ENCODE peak calls at places on chromosomes 7 and 10, in ten cellular contexts. T, L, K, A, O, W, M, C, N and R are unnamed samples.

GRCh38 chr7:129923709-129924108 is 29.1 kb downstream of the UBE2H start:
- DNase-seq in N (peak), A (no peak), K (peak), W (peak), T (peak), O (peak), M (no peak), C (no peak), L (peak), R (peak)

GRCh38 chr10:78820007-78820362 is 248.8 kb upstream of the ZMIZ1 start:
- DNase-seq in T (no peak), C (peak), L (no peak), O (no peak), M (no peak), N (no peak), K (no peak), A (no peak), W (no peak), R (no peak)

GRCh38 chr7:101068401-101068800 is 16.9 kb upstream of the TRIM56 start:
- DNase-seq in T (no peak), W (no peak), L (no peak), M (no peak), A (no peak), O (no peak), K (no peak), N (no peak), C (no peak), R (no peak)

GRCh38 chr10:69729326-69730048 is 72.2 kb upstream of the COL13A1 start:
- DNase-seq in N (no peak), T (no peak), M (no peak), A (no peak), C (no peak), L (no peak), O (no peak), K (no peak), W (no peak), R (no peak)

GRCh38 chr10:102633282-102633681 is 11.0 kb upstream of the TRIM8 start:
- DNase-seq in W (peak), T (peak), C (no peak), A (no peak), M (no peak), O (peak), K (no peak), L (peak), N (peak), R (peak)

GRCh38 chr7:12716134-12716667 is 28.8 kb downstream of the ARL4A start:
- DNase-seq in T (peak), L (peak), A (no peak), M (no peak), N (no peak), O (no peak), K (no peak), C (no peak), W (no peak), R (no peak)

GRCh38 chr7:28169166-28169713 is 11.4 kb downstream of the JAZF1 start:
- DNase-seq in O (peak), L (no peak), T (no peak), W (no peak), M (no peak), C (no peak), A (no peak), K (no peak), N (peak), R (no peak)

GRCh38 chr10:113915540-113915939 is 61.1 kb downstream of the NHLRC2 start:
- DNase-seq in C (no peak), A (no peak), L (no peak), M (no peak), K (no peak), W (no peak), N (no peak), O (no peak), T (no peak), R (no peak)

GRCh38 chr7:94584113-94584512 is 71.8 kb downstream of the SGCE start:
- DNase-seq in W (no peak), O (peak), K (no peak), C (no peak), N (peak), A (no peak), T (peak), L (peak), M (peak), R (peak)

GRCh38 chr7:100166317-100166940 is 2.0 kb downstream of the GAL3ST4 start:
- DNase-seq in W (no peak), N (no peak), T (no peak), O (no peak), K (no peak), C (no peak), A (no peak), M (no peak), L (no peak), R (no peak)

GRCh38 chr10:66058594-66058993 is 867.2 kb upstream of the LRRTM3 start:
- DNase-seq in O (no peak), C (no peak), A (no peak), M (no peak), T (no peak), L (no peak), W (no peak), K (no peak), N (no peak), R (no peak)

GRCh38 chr10:110459600-110459999 is 38.1 kb upstream of the DUSP5 start:
- DNase-seq in M (no peak), L (no peak), N (no peak), W (no peak), K (no peak), T (no peak), O (no peak), A (no peak), C (no peak), R (no peak)

GRCh38 chr10:78543026-78543748 is 509.5 kb downstream of the RPS24 start:
- DNase-seq in N (no peak), A (no peak), W (no peak), T (no peak), L (no peak), M (no peak), C (no peak), K (no peak), O (no peak), R (no peak)

GRCh38 chr10:27745719-27746363 is at the start of gene MKX:
- DNase-seq in M (no peak), K (peak), C (no peak), L (no peak), T (no peak), O (peak), A (no peak), N (peak), W (peak), R (peak)

GRCh38 chr10:17586741-17587720 is 30.1 kb downstream of the HACD1 start:
- DNase-seq in W (peak), N (peak), K (peak), L (peak), C (no peak), M (no peak), T (peak), A (no peak), O (peak), R (peak)

GRCh38 chr10:17657116-17657500 is 13.2 kb downstream of the STAM start:
- DNase-seq in N (no peak), A (no peak), T (no peak), W (no peak), L (no peak), O (no peak), C (no peak), M (no peak), K (no peak), R (no peak)

GRCh38 chr7:129376778-129377700 is 57.2 kb upstream of the STRIP2 start:
- DNase-seq in N (peak), A (no peak), T (peak), C (no peak), K (peak), O (peak), M (no peak), L (peak), W (no peak), R (peak)

GRCh38 chr10:115903845-115904244 is 369.2 kb downstream of the GFRA1 start:
- DNase-seq in A (no peak), N (no peak), L (no peak), K (no peak), T (no peak), O (no peak), C (no peak), M (no peak), W (no peak), R (no peak)

GRCh38 chr10:11713186-11713743 is 28.9 kb upstream of the ECHDC3 start:
- DNase-seq in W (peak), O (peak), M (no peak), T (peak), C (no peak), A (no peak), L (peak), N (no peak), K (peak), R (peak)

GRCh38 chr10:99784731-99785441 is 2.4 kb downstream of the ABCC2 start:
- DNase-seq in M (no peak), L (no peak), O (peak), A (no peak), K (no peak), W (peak), N (no peak), C (no peak), T (no peak), R (no peak)

GRCh38 chr10:93541402-93542357 is 24.8 kb upstream of the FFAR4 start:
- DNase-seq in M (no peak), T (peak), L (peak), W (peak), C (no peak), A (no peak), N (peak), O (peak), K (no peak), R (peak)

GRCh38 chr10:93844979-93845626 is 48.7 kb upstream of the SLC35G1 start:
- DNase-seq in W (no peak), M (no peak), A (no peak), C (no peak), O (no peak), T (no peak), K (no peak), L (no peak), N (no peak), R (no peak)

GRCh38 chr7:79124331-79124730 is 329.1 kb downstream of the MAGI2 start:
- DNase-seq in A (no peak), K (no peak), L (no peak), W (no peak), N (no peak), O (no peak), M (no peak), T (no peak), C (no peak), R (no peak)

GRCh38 chr10:20327954-20328353 is 511.7 kb downstream of the PLXDC2 start:
- DNase-seq in N (no peak), O (no peak), W (no peak), A (no peak), C (no peak), K (no peak), L (no peak), M (no peak), T (no peak), R (no peak)

GRCh38 chr7:147509052-147509480 is 1081.5 kb upstream of the C7orf33 start:
- DNase-seq in M (no peak), A (no peak), O (peak), W (peak), C (no peak), L (peak), N (peak), K (peak), T (peak), R (peak)

GRCh38 chr10:127027786-127028185 is 122.6 kb downstream of the DOCK1 start:
- DNase-seq in N (no peak), O (no peak), K (no peak), A (no peak), W (no peak), L (no peak), M (no peak), C (no peak), T (no peak), R (no peak)

GRCh38 chr7:16961650-16962049 is 79.9 kb upstream of the AGR3 start:
- DNase-seq in L (peak), K (no peak), C (no peak), M (no peak), W (no peak), A (no peak), N (peak), O (peak), T (no peak), R (no peak)

GRCh38 chr7:26293569-26294308 is 2.1 kb downstream of the SNX10 start:
- DNase-seq in L (no peak), A (no peak), K (no peak), O (no peak), C (no peak), T (no peak), M (no peak), N (no peak), W (no peak), R (no peak)

GRCh38 chr7:26295015-26295414 is 3.4 kb downstream of the SNX10 start:
- DNase-seq in N (no peak), L (no peak), A (no peak), M (no peak), K (no peak), T (no peak), C (no peak), O (no peak), W (no peak), R (no peak)

GRCh38 chr7:26292768-26293560 is 1.3 kb downstream of the SNX10 start:
- DNase-seq in A (peak), O (no peak), T (no peak), K (no peak), W (no peak), M (no peak), N (no peak), L (no peak), C (peak), R (no peak)

GRCh38 chr7:26291251-26291650 is 411 bp upstream of the SNX10 start:
- DNase-seq in K (no peak), T (no peak), O (no peak), M (no peak), L (no peak), A (no peak), W (no peak), C (no peak), N (no peak), R (no peak)

DNA sequence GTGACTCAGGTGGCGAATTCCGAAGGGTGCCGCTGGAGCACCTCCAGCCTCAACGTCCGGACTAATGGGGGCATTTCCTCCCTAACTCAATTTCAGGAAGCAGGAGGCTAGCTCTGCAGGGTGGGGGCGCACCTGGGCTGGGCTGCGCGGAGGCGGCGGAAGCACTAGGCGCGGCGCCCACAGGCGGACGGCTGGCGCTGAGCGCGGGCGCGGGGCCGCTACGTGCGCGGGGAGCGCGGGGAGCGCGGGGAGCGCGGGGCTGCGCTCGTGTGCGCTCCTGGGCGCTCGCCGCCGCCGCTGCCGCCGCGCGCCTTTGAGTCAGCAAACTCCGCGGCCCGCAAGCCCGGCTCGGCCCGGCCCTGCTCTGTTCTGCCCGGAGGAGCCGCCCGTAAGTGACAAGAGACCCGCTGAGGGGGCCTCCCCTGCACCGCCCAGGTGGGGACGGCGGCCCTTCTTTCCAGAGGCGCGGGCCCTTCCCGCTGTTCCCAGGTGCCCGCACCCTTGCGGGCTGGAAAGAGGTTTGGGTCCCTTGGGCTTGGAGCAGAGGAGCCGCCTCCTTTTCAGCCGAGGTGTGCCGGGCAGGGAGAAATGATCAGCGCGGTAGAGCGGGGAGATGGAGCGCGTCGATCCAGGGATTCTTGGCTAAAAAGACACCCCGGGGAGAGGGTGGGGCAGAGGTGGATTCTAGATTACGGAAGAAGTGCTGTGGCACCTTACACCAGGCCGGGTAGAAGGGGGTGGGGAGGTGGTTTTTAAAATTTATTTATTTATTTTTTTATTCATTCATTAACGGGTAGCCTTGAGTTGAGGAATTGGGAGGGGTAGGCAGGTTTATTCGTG is at the start of gene SNX10:
- DNase-seq in C (peak), T (no peak), N (no peak), K (peak), O (no peak), M (no peak), A (no peak), L (no peak), W (no peak), R (no peak)
- TF ChIP-seq CTCF in C (no peak), T (no peak), N (no peak), K (peak), O (no peak), M (peak), A (peak), L (no peak), W (no peak), R (no peak)

GRCh38 chr7:55022618-55022985 is 3.8 kb downstream of the EGFR start:
- DNase-seq in A (no peak), L (peak), K (no peak), C (no peak), T (no peak), O (no peak), M (no peak), N (no peak), W (no peak), R (no peak)
- H3K4me3 ChIP-seq in A (peak), L (peak), K (peak), C (no peak), T (no peak), O (no peak), M (no peak), N (peak), W (no peak), R (no peak)

GRCh38 chr7:120869700-120870099 is 11.8 kb upstream of the TSPAN12 start:
- DNase-seq in T (no peak), L (no peak), W (no peak), N (no peak), K (no peak), A (no peak), C (no peak), M (no peak), O (no peak), R (no peak)

GRCh38 chr7:120864146-120864920 is 6.4 kb upstream of the TSPAN12 start:
- DNase-seq in W (no peak), A (no peak), K (no peak), M (no peak), C (no peak), T (no peak), O (no peak), L (no peak), N (no peak), R (no peak)

GRCh38 chr7:120862987-120863386 is 5.0 kb upstream of the TSPAN12 start:
- DNase-seq in T (no peak), L (no peak), M (no peak), N (no peak), A (no peak), W (peak), C (no peak), K (no peak), O (no peak), R (no peak)

GRCh38 chr7:120867932-120868331 is 10.0 kb upstream of the TSPAN12 start:
- DNase-seq in L (no peak), O (no peak), N (no peak), W (no peak), C (no peak), A (no peak), K (peak), M (no peak), T (no peak), R (no peak)

DNA sequence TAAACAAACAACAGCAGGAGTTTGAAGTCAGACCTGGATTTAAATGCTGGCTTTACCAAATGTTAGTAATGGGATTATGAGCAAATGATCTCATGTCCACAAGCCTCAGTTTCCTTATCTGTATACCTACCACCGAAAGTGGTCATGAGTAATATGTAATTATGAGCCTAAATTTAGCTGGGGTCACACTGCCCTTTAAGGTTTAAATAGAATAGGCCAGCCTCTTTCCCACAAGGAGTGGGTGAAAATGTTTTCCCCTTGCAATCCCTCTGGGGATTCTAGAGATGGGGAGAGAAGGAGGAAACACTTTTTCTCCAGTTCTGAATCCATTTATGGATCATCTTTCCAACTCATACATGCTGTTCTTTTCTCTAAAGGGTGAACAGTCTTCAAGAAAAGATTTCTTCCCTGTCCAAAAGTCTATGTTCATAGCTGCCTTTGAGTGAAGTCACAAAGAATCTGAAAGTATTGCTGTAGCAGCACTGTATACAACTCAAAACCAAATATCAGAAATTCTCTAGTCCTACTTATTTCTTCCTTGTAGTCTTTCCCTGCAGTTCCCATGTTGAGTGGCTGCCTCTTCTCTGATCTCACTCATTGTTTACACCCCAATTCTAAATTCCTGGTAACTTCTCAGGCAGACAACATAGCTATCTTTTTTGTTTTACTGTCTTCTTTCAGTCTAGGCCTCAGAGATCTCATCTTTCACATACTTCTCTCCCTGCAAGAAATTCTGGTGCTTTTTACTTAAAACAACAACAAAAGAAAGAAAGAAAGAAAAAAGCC is 7.4 kb upstream of the TSPAN12 start:
- DNase-seq in W (no peak), M (no peak), O (no peak), T (no peak), A (no peak), C (no peak), N (no peak), L (no peak), K (no peak), R (no peak)
- TF ChIP-seq CTCF in W (no peak), M (no peak), O (no peak), T (no peak), A (no peak), C (no peak), N (no peak), L (no peak), K (no peak), R (no peak)

DNA sequence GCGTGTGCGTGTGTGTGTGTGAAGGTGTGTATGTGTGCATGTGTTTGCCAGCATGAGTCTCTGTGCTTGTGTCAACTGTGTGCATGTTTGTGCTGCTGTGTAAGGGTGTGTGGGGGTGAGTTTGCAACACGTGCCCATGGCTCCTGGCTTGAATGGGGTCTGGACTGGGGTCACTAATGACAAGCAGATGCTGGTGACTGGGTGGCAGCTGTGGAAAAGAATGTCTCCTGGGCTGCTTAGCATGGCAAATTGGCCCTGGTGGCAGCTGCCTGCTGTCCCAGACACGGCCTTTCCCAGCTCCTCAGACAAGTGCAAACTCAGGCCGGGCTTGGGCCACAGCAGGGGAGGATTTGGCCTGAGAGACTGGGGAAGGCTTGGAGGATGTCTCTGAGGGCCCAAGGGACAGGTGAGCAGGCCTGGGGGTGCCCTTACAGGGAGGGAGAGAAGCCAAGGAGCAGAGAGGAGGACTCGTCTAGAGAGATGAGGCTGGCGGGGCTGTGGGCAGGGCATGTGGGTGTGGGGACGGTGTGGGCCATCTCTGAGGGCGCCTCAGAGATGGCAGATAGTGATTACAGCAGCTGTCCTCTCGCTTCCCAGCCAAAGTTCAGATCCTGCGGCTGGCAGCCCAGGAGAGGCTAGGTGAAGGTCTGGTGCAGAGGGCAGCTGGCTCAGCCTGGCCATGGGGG is 1.5 kb downstream of the AQP1 start:
- DNase-seq in C (no peak), W (no peak), O (no peak), L (no peak), A (no peak), N (peak), K (no peak), M (no peak), T (no peak), R (no peak)
- H3K4me3 ChIP-seq in C (no peak), W (no peak), O (no peak), L (no peak), A (peak), N (peak), K (no peak), M (no peak), T (no peak), R (no peak)

GRCh38 chr7:81527651-81528050 is 242.2 kb downstream of the HGF start:
- DNase-seq in L (no peak), A (no peak), K (no peak), O (no peak), W (no peak), C (no peak), N (no peak), M (no peak), T (no peak), R (no peak)
- TF ChIP-seq CTCF in L (no peak), A (no peak), K (no peak), O (no peak), W (peak), C (no peak), N (peak), M (peak), T (no peak), R (no peak)

GRCh38 chr10:121394586-121394985 is 203.7 kb downstream of the FGFR2 start:
- DNase-seq in M (no peak), O (no peak), T (no peak), A (no peak), L (no peak), W (no peak), K (no peak), N (no peak), C (no peak), R (no peak)
- H3K4me3 ChIP-seq in M (no peak), O (no peak), T (no peak), A (no peak), L (no peak), W (no peak), K (no peak), N (no peak), C (no peak), R (no peak)